ENCODE peak calls at places on chromosomes 5 and 9, in four cellular contexts. H is HFFc6, Z is psoas muscle, J is A549. C is an unnamed sample.

GRCh38 chr9:101485873-101486692 is 47.6 kb upstream of the RNF20 start:
- DNase-seq in J (peak; percentile 51), H (no peak), Z (peak; percentile 66), C (peak; percentile 47)

GRCh38 chr5:65695896-65696295 is 26.0 kb downstream of the SGTB start:
- DNase-seq in J (no peak), Z (no peak), H (no peak), C (no peak)

GRCh38 chr5:2565147-2565546 is 186.3 kb downstream of the IRX2 start:
- DNase-seq in H (no peak), Z (no peak), J (no peak), C (no peak)

GRCh38 chr9:92762196-92762595 is 2.4 kb downstream of the BICD2 start:
- DNase-seq in J (no peak), Z (no peak), H (no peak), C (no peak)

GRCh38 chr5:143629871-143630658 is 181.9 kb upstream of the HMHB1 start:
- DNase-seq in H (peak; percentile 53), Z (no peak), J (peak; percentile 58), C (no peak)

GRCh38 chr5:167916706-167917105 is 374.7 kb upstream of the WWC1 start:
- DNase-seq in Z (no peak), H (no peak), J (no peak), C (no peak)

GRCh38 chr5:122500245-122501086 is 188.4 kb downstream of the SNCAIP start:
- DNase-seq in Z (no peak), J (peak; percentile 56), H (peak; percentile 53), C (peak; percentile 56)

GRCh38 chr5:128649183-128649582 is 111.1 kb upstream of the FBN2 start:
- DNase-seq in Z (no peak), J (no peak), H (peak; percentile 23), C (no peak)

GRCh38 chr5:59218424-59219045 is 635.7 kb downstream of the RAB3C start:
- DNase-seq in Z (no peak), J (no peak), H (no peak), C (no peak)

GRCh38 chr9:114025196-114025753 is 52.8 kb downstream of the AMBP start:
- DNase-seq in Z (no peak), H (no peak), J (no peak), C (no peak)

GRCh38 chr5:125059255-125060050 is 313.0 kb upstream of the ZNF608 start:
- DNase-seq in J (no peak), H (no peak), Z (no peak), C (no peak)

GRCh38 chr5:60929024-60929423 is 15.8 kb downstream of the ERCC8 start:
- DNase-seq in Z (no peak), J (no peak), H (no peak), C (no peak)
- TF ChIP-seq CTCF in Z (no peak), J (peak; percentile 44), H (peak; percentile 63), C (peak; percentile 46)

DNA sequence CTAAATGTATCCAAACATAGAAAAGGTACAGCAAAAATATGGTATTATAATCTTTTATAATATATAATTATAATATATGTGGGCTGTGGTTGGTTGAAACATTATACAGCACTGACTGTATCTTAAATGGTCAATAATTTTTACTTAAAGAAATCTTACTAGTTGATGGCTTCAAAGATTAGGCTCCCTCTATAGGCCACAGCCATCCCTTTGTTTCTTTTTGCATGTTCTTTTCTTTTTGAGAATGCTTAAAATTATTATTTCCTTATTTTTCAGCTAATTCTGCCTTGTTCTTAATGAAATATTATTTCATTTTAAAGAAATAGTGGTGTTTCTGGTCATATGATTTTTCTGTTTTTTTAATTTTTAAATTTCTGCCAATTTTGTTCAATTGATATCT is 128.5 kb downstream of the MAST4 start:
- DNase-seq in H (no peak), J (no peak), Z (no peak), C (no peak)
- TF ChIP-seq CTCF in H (peak; percentile 52), J (peak; percentile 12), Z (no peak), C (no peak)

GRCh38 chr5:60687927-60688720 is 11.8 kb downstream of the DEPDC1B start:
- DNase-seq in J (peak; percentile 75), Z (no peak), H (peak; percentile 55), C (no peak)
- TF ChIP-seq CTCF in J (peak; percentile 16), Z (no peak), H (peak; percentile 56), C (peak; percentile 39)

GRCh38 chr9:97740848-97741821 is 44.0 kb upstream of the XPA start:
- DNase-seq in Z (peak; percentile 86), J (no peak), H (peak; percentile 70), C (peak; percentile 67)
- TF ChIP-seq CTCF in Z (peak; percentile 11), J (no peak), H (peak; percentile 51), C (no peak)

GRCh38 chr5:141121985-141122384 is 367 bp downstream of the PCDHB4 start:
- DNase-seq in Z (no peak), H (no peak), J (no peak), C (no peak)

GRCh38 chr5:141127305-141127704 is 5.7 kb downstream of the PCDHB4 start:
- DNase-seq in J (no peak), Z (no peak), H (no peak), C (no peak)

GRCh38 chr5:141121563-141121962 is at the start of gene PCDHB4:
- DNase-seq in J (peak; percentile 10), Z (peak; percentile 61), H (no peak), C (peak; percentile 45)
- TF ChIP-seq CTCF in J (no peak), Z (peak; percentile 46), H (peak; percentile 55), C (peak; percentile 81)

DNA sequence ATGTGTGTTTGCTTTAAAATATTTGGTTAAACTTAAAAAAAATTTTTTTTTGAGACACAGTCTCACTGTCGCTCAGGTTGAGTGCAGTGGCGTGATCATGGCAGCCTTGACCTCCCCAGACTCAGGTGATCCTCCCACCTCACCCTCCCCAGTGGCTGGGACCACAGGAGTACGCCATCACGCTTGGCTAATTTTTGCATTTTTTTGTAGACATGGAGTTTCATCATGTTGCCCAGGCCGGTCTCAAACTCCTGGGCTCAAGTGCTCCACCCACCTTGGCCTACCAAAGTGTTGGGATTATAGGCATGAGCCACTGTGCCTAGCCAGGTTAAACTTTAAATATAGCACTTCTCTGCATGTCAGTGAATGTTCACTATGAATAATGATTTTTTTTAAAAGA is 224.5 kb upstream of the RFX3 start:
- DNase-seq in H (no peak), Z (no peak), J (no peak), C (no peak)
- TF ChIP-seq CTCF in H (no peak), Z (no peak), J (no peak), C (no peak)

C was measured in endothelial cell.